ENCODE peak calls at places on chromosomes 7 and 10, in eight cellular contexts. D is progenitor cell of endocrine pancreas; G is NCI-H1092 treated with DMSO at 0.1 percent for 48 hours; N is pancreas; Q is GM12891; F is fibroblast of lung; C is activated T-helper 1 cell treated with anti-CD3 and anti-CD28 coated beads, Interleukin-12 subunit alpha, Interleukin-12 subunit beta, Interleukin-2, Interleukin-4 antibody, amounts not matched to agents 30 ng/mL and 10 ng/mL and 1 ng/mL, durations not matched to agents 14 hours and 24 hours and 36 hours; A is adipocyte. K is an unnamed sample.

GRCh38 chr7:47361746-47362215 is 220.1 kb downstream of the TNS3 start:
- DNase-seq in D (no peak), G (no peak), N (no peak), Q (no peak), F (peak), C (no peak), A (peak), K (no peak)

GRCh38 chr10:53395449-53395848 is 622.9 kb upstream of the MBL2 start:
- DNase-seq in D (no peak), G (no peak), N (no peak), Q (no peak), F (peak), C (no peak), A (no peak), K (no peak)

GRCh38 chr7:94001396-94001795 is 2.8 kb downstream of the BET1 start:
- DNase-seq in D (no peak), G (no peak), N (no peak), Q (no peak), F (no peak), C (no peak), A (peak), K (no peak)

GRCh38 chr10:129491123-129491734 is 24.2 kb downstream of the MGMT start:
- DNase-seq in D (no peak), G (no peak), N (no peak), Q (no peak), F (peak), C (no peak), A (peak), K (no peak)

GRCh38 chr7:154770361-154770760 is 232.6 kb downstream of the PAXIP1 start:
- DNase-seq in D (no peak), G (no peak), N (no peak), Q (no peak), F (no peak), C (no peak), A (no peak), K (no peak)

GRCh38 chr7:2807846-2808772 is 36.0 kb downstream of the GNA12 start:
- DNase-seq in D (no peak), G (no peak), N (no peak), Q (peak), F (peak), C (no peak), A (no peak), K (no peak)

GRCh38 chr7:45595809-45596664 is 21.9 kb downstream of the ADCY1 start:
- DNase-seq in D (no peak), G (no peak), N (no peak), Q (no peak), F (no peak), C (no peak), A (no peak), K (no peak)

GRCh38 chr7:42661312-42661711 is 250.6 kb downstream of the C7orf25 start:
- DNase-seq in D (no peak), G (no peak), N (no peak), Q (no peak), F (peak), C (no peak), A (peak), K (no peak)

GRCh38 chr7:90621130-90621891 is 25.2 kb downstream of the CDK14 start:
- DNase-seq in D (no peak), G (no peak), N (no peak), Q (no peak), F (no peak), C (no peak), A (no peak), K (no peak)

GRCh38 chr7:50308301-50309129 is 4.0 kb downstream of the IKZF1 start:
- DNase-seq in D (no peak), G (no peak), N (no peak), Q (no peak), F (no peak), C (no peak), A (no peak), K (no peak)

GRCh38 chr10:26689394-26689793 is 8.1 kb upstream of the PDSS1 start:
- DNase-seq in D (no peak), G (no peak), N (no peak), Q (no peak), F (no peak), C (no peak), A (no peak), K (no peak)

GRCh38 chr10:44857363-44858016 is 53.6 kb upstream of the TMEM72 start:
- DNase-seq in D (peak), G (peak), N (peak), Q (peak), F (peak), C (peak), A (peak), K (peak)

GRCh38 chr7:116524609-116525297 is at the start of gene CAV1:
- DNase-seq in D (peak), G (peak), N (peak), Q (no peak), F (peak), C (no peak), A (peak), K (peak)

GRCh38 chr7:130993671-130994365 is 259.8 kb upstream of the KLF14 start:
- DNase-seq in D (no peak), G (no peak), N (no peak), Q (no peak), F (no peak), C (no peak), A (no peak), K (no peak)

GRCh38 chr10:92547676-92548075 is 26.2 kb downstream of the IDE start:
- DNase-seq in D (no peak), G (no peak), N (no peak), Q (no peak), F (no peak), C (no peak), A (no peak), K (no peak)

GRCh38 chr10:112899396-112900065 is 50.5 kb upstream of the TCF7L2 start:
- DNase-seq in D (no peak), G (no peak), N (no peak), Q (no peak), F (no peak), C (no peak), A (no peak), K (no peak)

GRCh38 chr7:108190891-108191290 is 60.7 kb upstream of the LAMB4 start:
- DNase-seq in D (no peak), G (no peak), N (no peak), Q (no peak), F (peak), C (no peak), A (peak), K (no peak)

GRCh38 chr10:63105811-63106755 is 27.0 kb upstream of the NRBF2 start:
- DNase-seq in D (no peak), G (no peak), N (no peak), Q (no peak), F (peak), C (no peak), A (peak), K (no peak)

GRCh38 chr10:49400365-49400764 is 4.5 kb upstream of the DRGX start:
- DNase-seq in D (no peak), G (no peak), N (no peak), Q (no peak), F (no peak), C (no peak), A (no peak), K (no peak)

GRCh38 chr10:60170250-60170649 is 219.4 kb downstream of the ANK3 start:
- DNase-seq in D (no peak), G (no peak), N (no peak), Q (no peak), F (peak), C (no peak), A (no peak), K (no peak)

GRCh38 chr10:24579911-24580310 is 143.8 kb downstream of the ARHGAP21 start:
- DNase-seq in D (no peak), G (no peak), N (no peak), Q (no peak), F (no peak), C (no peak), A (no peak), K (no peak)

GRCh38 chr10:64033710-64034109 is 512.5 kb downstream of the REEP3 start:
- DNase-seq in D (no peak), G (no peak), N (no peak), Q (no peak), F (no peak), C (no peak), A (peak), K (no peak)

GRCh38 chr10:74738985-74739567 is 87.3 kb upstream of the KAT6B start:
- DNase-seq in D (no peak), G (no peak), N (peak), Q (peak), F (peak), C (peak), A (peak), K (no peak)

GRCh38 chr10:74924251-74924954 is 98.0 kb downstream of the KAT6B start:
- DNase-seq in D (no peak), G (no peak), N (no peak), Q (no peak), F (peak), C (no peak), A (peak), K (no peak)

GRCh38 chr7:25405736-25406135 is 177.4 kb upstream of the NPVF start:
- DNase-seq in D (no peak), G (no peak), N (no peak), Q (no peak), F (no peak), C (no peak), A (no peak), K (no peak)

GRCh38 chr10:48604408-48605263 is at the start of gene ARHGAP22:
- DNase-seq in D (no peak), G (no peak), N (no peak), Q (peak), F (peak), C (no peak), A (peak), K (peak)

GRCh38 chr10:129096340-129096984 is 370.6 kb upstream of the MGMT start:
- DNase-seq in D (no peak), G (no peak), N (no peak), Q (no peak), F (peak), C (no peak), A (peak), K (no peak)

GRCh38 chr7:23393636-23394035 is 76.7 kb downstream of the IGF2BP3 start:
- DNase-seq in D (no peak), G (no peak), N (no peak), Q (no peak), F (no peak), C (no peak), A (no peak), K (no peak)

GRCh38 chr10:125025341-125025740 is 83.4 kb downstream of the ZRANB1 start:
- DNase-seq in D (no peak), G (no peak), N (no peak), Q (no peak), F (peak), C (no peak), A (peak), K (no peak)

GRCh38 chr7:81775560-81775959 is 5.7 kb upstream of the HGF start:
- DNase-seq in D (no peak), G (no peak), N (no peak), Q (no peak), F (no peak), C (no peak), A (no peak), K (no peak)

GRCh38 chr7:133853706-133854276 is 273.3 kb upstream of the LRGUK start:
- DNase-seq in D (no peak), G (peak), N (no peak), Q (no peak), F (peak), C (no peak), A (peak), K (no peak)

GRCh38 chr10:16915308-16915707 is 98.1 kb upstream of the RSU1 start:
- DNase-seq in D (no peak), G (no peak), N (no peak), Q (no peak), F (no peak), C (no peak), A (no peak), K (no peak)

GRCh38 chr7:155418941-155419755 is 38.8 kb upstream of the EN2 start:
- DNase-seq in D (no peak), G (no peak), N (no peak), Q (no peak), F (no peak), C (no peak), A (no peak), K (no peak)

GRCh38 chr7:835491-836401 is 3.5 kb downstream of the SUN1 start:
- DNase-seq in D (no peak), G (no peak), N (no peak), Q (no peak), F (no peak), C (no peak), A (no peak), K (no peak)

GRCh38 chr7:40544932-40545331 is 410.1 kb downstream of the SUGCT start:
- DNase-seq in D (no peak), G (no peak), N (no peak), Q (no peak), F (peak), C (no peak), A (no peak), K (no peak)

GRCh38 chr10:114780610-114781184 is 40.9 kb upstream of the FHIP2A start:
- DNase-seq in D (no peak), G (no peak), N (no peak), Q (no peak), F (no peak), C (no peak), A (no peak), K (no peak)

GRCh38 chr7:39910108-39910869 is 39.8 kb upstream of the CDK13 start:
- DNase-seq in D (no peak), G (no peak), N (no peak), Q (no peak), F (peak), C (no peak), A (peak), K (no peak)